ENCODE peak calls at places on chromosomes 6 and 20, in eight cellular contexts. A is cardiac fibroblast, W is colonic mucosa, L is A549, Y is WTC11, U is cardiac muscle cell, C is PC-3, R is IMR-90. Z is an unnamed sample.

GRCh38 chr6:35757461-35758123 is 18.8 kb upstream of the CLPSL2 start:
- DNase-seq in Y (peak), R (peak), C (peak), L (peak), A (peak), W (no peak), U (peak), Z (peak)

GRCh38 chr20:48521121-48521520 is 306.7 kb downstream of the PREX1 start:
- DNase-seq in C (no peak), Y (no peak), R (no peak), W (no peak), L (no peak), A (no peak), U (no peak), Z (no peak)

GRCh38 chr6:1377526-1378223 is 11.7 kb upstream of the FOXF2 start:
- DNase-seq in W (no peak), C (no peak), R (no peak), U (no peak), A (no peak), Y (no peak), L (no peak), Z (no peak)

GRCh38 chr6:123564363-123564762 is 72.4 kb downstream of the TRDN start:
- DNase-seq in A (no peak), L (no peak), C (no peak), W (no peak), U (no peak), Y (no peak), R (no peak), Z (no peak)

GRCh38 chr6:121686611-121687023 is 251.2 kb downstream of the GJA1 start:
- DNase-seq in A (no peak), L (no peak), C (no peak), W (peak), U (no peak), Y (peak), R (no peak), Z (no peak)

GRCh38 chr6:108452725-108453195 is 108.0 kb upstream of the FOXO3 start:
- DNase-seq in U (peak), Y (no peak), A (peak), R (peak), L (no peak), C (no peak), W (no peak), Z (peak)

GRCh38 chr6:170049641-170050491 is 241.0 kb downstream of the DLL1 start:
- DNase-seq in C (no peak), Y (no peak), W (peak), R (peak), A (peak), U (peak), L (no peak), Z (no peak)

GRCh38 chr6:13688692-13689196 is 22.9 kb downstream of the RANBP9 start:
- DNase-seq in U (no peak), Y (no peak), C (no peak), W (no peak), R (no peak), A (no peak), L (no peak), Z (no peak)

GRCh38 chr6:154651656-154652055 is 81.6 kb upstream of the SCAF8 start:
- DNase-seq in R (no peak), A (no peak), W (no peak), L (no peak), U (no peak), C (no peak), Y (no peak), Z (no peak)

GRCh38 chr20:57442160-57442887 is 51.1 kb downstream of the RBM38 start:
- DNase-seq in L (no peak), C (no peak), U (no peak), A (no peak), W (no peak), Y (no peak), R (no peak), Z (no peak)

GRCh38 chr20:48406462-48407235 is 421.1 kb downstream of the PREX1 start:
- DNase-seq in W (no peak), R (no peak), A (no peak), Y (no peak), U (no peak), L (no peak), C (no peak), Z (no peak)

GRCh38 chr6:54427396-54427910 is 119.2 kb downstream of the TINAG start:
- DNase-seq in A (peak), U (no peak), L (no peak), C (peak), Y (no peak), R (peak), W (no peak), Z (no peak)

GRCh38 chr6:10398439-10399218 is 16.2 kb downstream of the TFAP2A start:
- DNase-seq in L (no peak), C (no peak), Y (no peak), U (no peak), A (no peak), R (no peak), W (no peak), Z (peak)

GRCh38 chr20:64079273-64080012 is at the start of gene RGS19:
- DNase-seq in C (peak), A (peak), U (peak), L (no peak), R (peak), W (peak), Y (peak), Z (peak)

GRCh38 chr20:64106981-64107735 is at the start of gene NPBWR2:
- DNase-seq in C (no peak), A (no peak), U (no peak), R (no peak), W (no peak), L (no peak), Y (peak), Z (no peak)

GRCh38 chr6:137358273-137358672 is 135.9 kb downstream of the OLIG3 start:
- DNase-seq in Y (no peak), C (no peak), A (no peak), R (no peak), W (no peak), L (no peak), U (no peak), Z (no peak)

GRCh38 chr20:49045440-49046086 is 549 bp upstream of the CSE1L start:
- DNase-seq in C (no peak), Y (peak), W (peak), R (peak), U (peak), L (no peak), A (peak), Z (peak)

GRCh38 chr6:20236899-20237600 is 24.8 kb upstream of the MBOAT1 start:
- DNase-seq in R (no peak), L (no peak), W (no peak), U (no peak), C (peak), A (no peak), Y (no peak), Z (no peak)

GRCh38 chr20:4158466-4159050 is 143.2 kb upstream of the RNF24 start:
- DNase-seq in Y (no peak), U (no peak), R (no peak), W (no peak), L (no peak), A (no peak), C (peak), Z (no peak)

GRCh38 chr20:14775778-14776177 is 438.4 kb upstream of the FLRT3 start:
- DNase-seq in R (no peak), U (peak), A (peak), Y (no peak), L (no peak), W (no peak), C (peak), Z (no peak)

GRCh38 chr6:11994875-11995461 is 17.1 kb upstream of the HIVEP1 start:
- DNase-seq in R (no peak), W (no peak), A (no peak), U (no peak), L (no peak), C (peak), Y (no peak), Z (no peak)

DNA sequence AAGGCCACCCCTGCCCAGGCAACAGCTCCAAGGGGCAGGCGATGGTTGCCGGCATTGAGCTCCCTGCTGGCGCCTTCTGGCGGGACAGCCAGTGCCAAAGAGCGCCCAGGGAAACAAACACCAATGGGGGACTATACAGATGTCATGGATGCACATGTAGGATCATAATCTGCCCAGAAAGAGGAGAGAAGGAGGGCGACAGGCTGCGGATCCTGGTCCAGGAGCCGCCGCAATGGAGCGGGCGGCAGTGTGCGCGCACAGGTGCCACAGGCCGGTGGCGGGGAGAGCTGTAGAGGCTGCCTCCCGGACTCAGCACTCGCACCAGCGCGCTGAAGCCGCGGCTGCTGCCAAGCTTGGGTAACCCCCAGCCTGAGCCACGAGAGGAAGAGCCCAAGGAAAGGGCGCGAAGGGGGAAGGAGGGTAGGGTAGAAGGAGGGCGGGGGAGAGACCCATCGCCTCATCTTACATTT is 418 bp upstream of the FUT9 start:
- DNase-seq in U (no peak), C (no peak), A (no peak), L (no peak), W (no peak), R (no peak), Y (no peak), Z (peak)
- TF ChIP-seq CTCF in U (no peak), C (no peak), A (no peak), L (no peak), W (no peak), R (no peak), Y (no peak), Z (no peak)

DNA sequence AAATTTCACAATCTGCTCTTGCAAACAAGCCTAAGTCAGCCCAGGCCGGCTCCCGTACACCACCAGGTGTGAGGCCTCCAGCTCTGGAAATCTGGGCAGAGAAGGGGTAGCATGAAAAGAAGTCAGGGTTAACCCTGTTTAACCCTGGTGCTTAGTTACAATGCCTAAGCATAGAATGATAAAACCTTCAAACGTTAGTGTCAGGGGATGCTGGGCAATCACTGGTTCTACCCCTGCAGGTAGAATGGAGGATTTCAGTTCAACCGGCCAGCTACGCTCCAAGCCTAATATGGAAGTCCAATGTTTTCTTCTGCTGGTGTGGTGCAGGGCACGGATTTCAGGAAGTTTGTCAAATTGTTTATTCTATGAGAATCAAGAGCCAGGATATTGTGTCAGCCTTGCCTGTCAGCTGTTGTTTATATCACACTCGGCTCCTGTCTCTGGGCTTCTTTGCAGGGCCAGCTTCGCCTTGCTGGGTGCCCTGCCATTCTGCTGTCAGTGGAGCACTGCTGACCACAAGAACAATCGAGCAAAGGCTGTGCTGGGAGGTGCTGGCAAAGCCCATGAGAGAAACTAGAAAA is 20.2 kb upstream of the CD93 start:
- DNase-seq in W (no peak), Y (no peak), L (no peak), C (peak), U (peak), A (peak), R (peak), Z (peak)
- TF ChIP-seq CTCF in W (no peak), Y (no peak), L (no peak), C (no peak), U (no peak), A (peak), R (no peak), Z (peak)

GRCh38 chr6:147468634-147469033 is 39.9 kb upstream of the SAMD5 start:
- DNase-seq in U (no peak), C (no peak), R (no peak), Y (peak), A (no peak), W (no peak), L (no peak), Z (no peak)
- TF ChIP-seq CTCF in U (no peak), C (no peak), R (no peak), Y (no peak), A (no peak), W (no peak), L (no peak), Z (no peak)

DNA sequence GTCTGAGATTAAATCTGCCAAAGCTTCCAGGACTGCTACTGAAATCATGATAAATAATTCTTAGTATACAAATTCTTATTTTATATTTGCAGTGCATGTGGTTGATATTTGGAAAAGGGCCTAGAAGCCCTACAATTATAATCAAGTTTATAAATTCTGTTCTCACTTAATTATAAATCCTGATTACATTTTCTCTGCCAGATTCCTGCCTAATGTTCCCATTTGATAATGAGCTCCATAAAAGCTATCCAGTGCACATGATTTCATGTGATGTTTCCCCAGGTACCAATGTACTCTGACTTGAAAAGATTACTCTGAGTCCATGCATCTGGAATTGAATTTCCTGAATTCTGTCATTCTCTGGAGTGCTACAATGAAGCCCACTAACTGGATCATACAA is 292.2 kb downstream of the FRK start:
- DNase-seq in Y (no peak), R (no peak), A (no peak), U (no peak), C (no peak), L (no peak), W (no peak), Z (no peak)
- TF ChIP-seq CTCF in Y (no peak), R (no peak), A (no peak), U (no peak), C (no peak), L (no peak), W (no peak), Z (no peak)

DNA sequence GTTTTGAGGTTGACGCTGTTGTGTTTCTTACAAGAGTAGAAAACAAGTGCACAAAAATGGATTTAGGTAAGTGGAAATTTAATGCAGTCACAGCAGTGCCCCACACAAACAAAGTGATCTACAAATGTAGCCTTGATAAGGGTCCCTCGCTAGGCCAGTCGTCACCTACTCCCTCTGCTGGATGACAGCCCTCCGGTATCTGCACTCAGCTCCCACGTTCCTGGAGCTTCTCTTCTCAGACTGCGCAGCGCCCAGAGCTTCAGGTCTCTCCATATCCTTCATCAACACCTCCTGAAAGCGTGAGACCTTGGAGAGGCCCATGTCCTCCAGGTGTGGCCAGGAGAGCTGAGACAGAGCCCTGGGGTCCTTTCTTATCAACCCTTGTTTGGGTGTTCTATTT is 58.3 kb upstream of the MAP3K4 start:
- DNase-seq in C (no peak), W (no peak), R (no peak), A (no peak), U (no peak), L (no peak), Y (peak), Z (peak)
- TF ChIP-seq CTCF in C (no peak), W (no peak), R (no peak), A (peak), U (peak), L (no peak), Y (no peak), Z (no peak)

GRCh38 chr6:136288566-136289326 is 900 bp downstream of the BCLAF1 start:
- DNase-seq in Y (peak), A (peak), U (peak), L (peak), R (peak), W (peak), C (peak), Z (peak)
- TF ChIP-seq CTCF in Y (no peak), A (peak), U (no peak), L (no peak), R (no peak), W (peak), C (no peak), Z (peak)

Z was measured in endothelial cell.